ENCODE peak calls at places on chromosome 14, in four cellular contexts. G, Y, D and C are unnamed samples.
A peak's percentile ranks its signal among the peaks of the same experiment; 100 is the strongest.

GRCh38 chr14:94522115-94522724 is 13.0 kb upstream of the SERPINA12 start:
- DNase-seq in G (no peak), Y (no peak), D (no peak), C (no peak)

GRCh38 chr14:66009104-66009503 is 477.1 kb upstream of the CCDC196 start:
- DNase-seq in G (no peak), Y (no peak), D (no peak), C (no peak)

GRCh38 chr14:55077691-55078151 is 26.3 kb downstream of the MAPK1IP1L start:
- DNase-seq in G (no peak), Y (no peak), D (no peak), C (no peak)

GRCh38 chr14:95026851-95027463 is 130.4 kb downstream of the DICER1 start:
- DNase-seq in G (no peak), Y (no peak), D (no peak), C (no peak)

GRCh38 chr14:23094666-23095195 is at the start of gene ACIN1:
- DNase-seq in G (no peak), Y (peak; percentile 96), D (no peak), C (peak; percentile 100)

GRCh38 chr14:91250912-91251311 is 6.4 kb upstream of the GPR68 start:
- DNase-seq in G (no peak), Y (no peak), D (no peak), C (no peak)

GRCh38 chr14:74974364-74975058 is 19.1 kb upstream of the PGF start:
- DNase-seq in G (no peak), Y (no peak), D (no peak), C (peak; percentile 82)

GRCh38 chr14:94907626-94908261 is 137.8 kb upstream of the GSC start:
- DNase-seq in G (no peak), Y (no peak), D (no peak), C (no peak)